ENCODE peak calls at places on chromosomes 16 and 17, in six cellular contexts. L, N, T, V, Q and J are unnamed samples.
A peak's percentile ranks its signal among the peaks of the same experiment; 100 is the strongest.

GRCh38 chr17:78862073-78863023 is 21.7 kb upstream of the USP36 start:
- DNase-seq in V (peak; percentile 91), Q (no peak), L (peak; percentile 75), N (peak; percentile 96), T (peak; percentile 70), J (no peak)

GRCh38 chr17:46202482-46202881 is 9.3 kb upstream of the KANSL1 start:
- DNase-seq in T (no peak), V (no peak), Q (no peak), L (no peak), N (no peak), J (no peak)

GRCh38 chr16:47687694-47688093 is 226.6 kb downstream of the PHKB start:
- DNase-seq in V (no peak), T (no peak), L (no peak), N (no peak), Q (no peak), J (no peak)

GRCh38 chr16:896261-897199 is 74.3 kb downstream of the LMF1 start:
- DNase-seq in V (no peak), L (no peak), Q (no peak), N (no peak), T (no peak), J (no peak)

GRCh38 chr16:4814542-4815173 is 12.2 kb upstream of the ROGDI start:
- DNase-seq in L (no peak), N (no peak), Q (no peak), T (no peak), V (no peak), J (no peak)

GRCh38 chr17:57370051-57370581 is 113.8 kb downstream of the MSI2 start:
- DNase-seq in T (no peak), N (no peak), Q (no peak), V (no peak), L (no peak), J (no peak)

GRCh38 chr17:81153340-81153803 is 11.9 kb upstream of the PVALEF start:
- DNase-seq in T (no peak), V (no peak), Q (peak; percentile 86), N (no peak), L (no peak), J (no peak)

GRCh38 chr16:8869212-8869987 is 594 bp upstream of the CARHSP1 start:
- DNase-seq in L (no peak), N (no peak), V (no peak), Q (no peak), T (no peak), J (no peak)

GRCh38 chr16:2196162-2196980 is at the start of gene CASKIN1:
- DNase-seq in Q (no peak), V (no peak), T (no peak), L (no peak), N (no peak), J (no peak)

GRCh38 chr16:85523602-85524364 is 89.3 kb upstream of the GSE1 start:
- DNase-seq in L (peak; percentile 70), T (peak; percentile 58), Q (no peak), V (peak; percentile 84), N (no peak), J (no peak)

GRCh38 chr17:10226930-10227695 is 28.7 kb upstream of the GAS7 start:
- DNase-seq in V (peak; percentile 41), L (peak; percentile 43), Q (peak; percentile 51), N (no peak), T (peak; percentile 58), J (peak; percentile 20)

GRCh38 chr16:84065536-84066132 is 23.0 kb upstream of the SLC38A8 start:
- DNase-seq in V (peak; percentile 75), Q (no peak), L (no peak), N (no peak), T (no peak), J (no peak)

GRCh38 chr16:31485571-31485970 is 2.6 kb downstream of the SLC5A2 start:
- DNase-seq in V (no peak), L (no peak), N (no peak), Q (no peak), T (no peak), J (no peak)

GRCh38 chr16:46768809-46769208 is 20.7 kb upstream of the MYLK3 start:
- DNase-seq in T (no peak), L (no peak), Q (no peak), N (no peak), V (no peak), J (no peak)

GRCh38 chr16:29806096-29806579 is at the start of gene MAZ:
- DNase-seq in L (no peak), V (no peak), N (no peak), T (no peak), Q (no peak), J (no peak)

GRCh38 chr17:15408803-15409202 is 58.6 kb downstream of the CDRT4 start:
- DNase-seq in Q (no peak), N (no peak), T (no peak), L (no peak), V (no peak), J (no peak)

GRCh38 chr16:20301840-20302239 is 25.5 kb downstream of the GP2 start:
- DNase-seq in V (no peak), N (no peak), Q (no peak), T (no peak), L (no peak), J (no peak)

DNA sequence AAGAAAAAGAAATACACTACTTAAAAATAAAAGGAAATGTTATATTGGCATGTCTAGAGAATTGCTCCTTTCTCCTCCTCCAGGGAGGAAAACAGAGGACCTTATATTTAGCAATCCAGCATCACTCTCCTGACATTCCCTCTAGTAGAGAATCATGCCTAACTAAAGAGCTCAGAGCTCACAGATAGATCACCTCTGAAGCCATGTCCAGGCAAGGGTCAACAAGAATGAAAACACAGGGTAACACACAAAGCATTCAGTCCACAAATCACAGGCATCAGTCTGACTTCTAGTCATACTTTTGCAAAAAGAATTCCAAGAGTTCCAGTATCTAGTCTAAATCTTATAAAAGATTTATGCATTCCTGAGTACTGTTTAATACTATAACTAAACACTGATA is 4.4 kb upstream of the HASPIN start:
- DNase-seq in Q (no peak), N (no peak), V (no peak), L (no peak), T (no peak), J (no peak)
- H3K27ac ChIP-seq in Q (no peak overlapping the region), N (no peak overlapping the region), V (no peak overlapping the region), L (no peak overlapping the region), T (no peak overlapping the region), J (no peak overlapping the region)

DNA sequence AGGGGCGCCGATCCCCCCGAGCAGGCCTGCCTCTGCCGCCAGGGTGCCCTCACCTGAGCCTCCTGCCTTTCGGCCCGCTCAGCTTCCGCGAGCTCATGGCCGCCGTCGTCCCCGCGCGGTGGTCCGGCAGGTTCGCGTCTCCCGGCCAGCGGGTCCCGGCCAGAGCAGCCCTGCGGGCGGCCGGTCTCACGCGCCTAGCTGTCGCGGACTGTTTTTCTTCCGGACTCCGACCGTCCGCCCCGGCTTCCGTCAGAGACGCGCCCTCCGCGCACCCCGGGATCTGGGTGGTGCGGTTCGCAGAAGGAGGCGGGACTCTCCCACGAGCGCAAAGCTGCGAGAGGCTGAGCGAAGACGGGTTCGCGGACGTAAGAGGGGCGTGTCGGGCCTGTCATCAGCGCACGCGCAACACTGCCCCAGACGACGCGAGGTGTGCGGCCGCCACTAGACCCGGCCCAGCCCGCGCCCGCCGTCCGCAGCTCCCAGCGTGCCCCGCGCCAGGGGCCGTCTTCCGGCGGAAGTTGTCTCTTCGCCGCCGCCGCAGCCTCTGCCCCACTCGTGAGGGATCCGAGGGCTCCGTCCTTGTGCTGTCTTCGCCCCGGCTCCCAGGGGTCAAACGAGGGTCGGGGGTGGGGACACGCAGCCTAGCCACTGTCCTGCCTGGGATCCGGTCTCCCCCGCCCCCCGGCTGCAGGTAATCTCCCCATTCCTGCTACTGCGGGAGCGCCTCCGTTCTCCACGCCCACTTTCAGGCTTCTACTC is at the start of gene INPP5K:
- DNase-seq in N (peak; percentile 98), V (peak; percentile 99), L (peak; percentile 98), Q (peak; percentile 98), T (peak; percentile 98), J (peak; percentile 97)
- TF ChIP-seq CTCF in N (no peak), V (peak; percentile 16), L (no peak), Q (no peak), T (no peak), J (no peak)

GRCh38 chr17:44385287-44386181 is 3.9 kb downstream of the ITGA2B start:
- DNase-seq in V (peak; percentile 92), Q (peak; percentile 61), T (peak; percentile 83), L (peak; percentile 78), N (peak; percentile 75), J (peak; percentile 85)

GRCh38 chr17:44386182-44386525 is 3.3 kb downstream of the ITGA2B start:
- DNase-seq in T (no peak), L (no peak), V (no peak), Q (no peak), N (no peak), J (no peak)

GRCh38 chr17:44384281-44384822 is 5.1 kb downstream of the ITGA2B start:
- DNase-seq in V (no peak), L (no peak), T (no peak), N (no peak), Q (no peak), J (no peak)

GRCh38 chr17:44383861-44384260 is 5.6 kb downstream of the ITGA2B start:
- DNase-seq in V (no peak), Q (no peak), L (no peak), N (no peak), T (no peak), J (no peak)

GRCh38 chr17:44384823-44385286 is 4.6 kb downstream of the ITGA2B start:
- DNase-seq in V (no peak), T (no peak), Q (no peak), N (no peak), L (no peak), J (no peak)
- H3K27me3 ChIP-seq in V (no peaks in the 10 kb centered on the region), T (peaks cover 41% of the 10 kb centered on the region), Q (no peaks in the 10 kb centered on the region), N (no peaks in the 10 kb centered on the region), L (no peaks in the 10 kb centered on the region), J (peaks cover 9% of the 10 kb centered on the region)

GRCh38 chr17:40607641-40608040 is 40.0 kb downstream of the SMARCE1 start:
- DNase-seq in L (peak; percentile 26), N (no peak), V (no peak), T (no peak), Q (no peak), J (peak; percentile 66)

GRCh38 chr17:40606548-40607353 is 40.9 kb downstream of the SMARCE1 start:
- DNase-seq in Q (no peak), L (peak; percentile 38), T (no peak), N (no peak), V (no peak), J (no peak)

GRCh38 chr17:40602445-40603443 is 37.5 kb upstream of the CCR7 start:
- DNase-seq in V (no peak), Q (no peak), L (no peak), N (no peak), T (no peak), J (peak; percentile 69)

GRCh38 chr17:40604327-40605080 is 39.2 kb upstream of the CCR7 start:
- DNase-seq in L (no peak), Q (no peak), N (no peak), V (no peak), T (no peak), J (no peak)

DNA sequence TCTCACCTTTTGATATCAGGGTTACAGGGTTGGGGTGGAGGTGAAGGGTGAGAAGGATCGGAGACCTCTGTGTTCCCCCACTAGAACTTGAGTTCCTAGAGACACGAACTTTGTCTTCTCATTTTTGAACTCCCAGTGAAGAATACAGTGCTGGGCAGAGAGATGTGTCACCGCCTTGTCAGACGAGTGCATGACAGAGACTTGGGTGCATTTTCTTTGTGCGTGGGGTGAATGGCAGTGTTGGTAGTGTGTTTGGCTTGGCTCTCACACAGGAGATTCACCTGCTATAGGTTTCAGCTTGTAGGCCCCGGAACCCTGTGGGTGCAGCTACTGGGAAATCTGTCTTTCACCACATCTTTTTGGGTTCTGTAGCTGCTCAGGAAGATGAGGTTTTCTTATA is 40.0 kb upstream of the CCR7 start:
- DNase-seq in N (no peak), L (no peak), Q (no peak), V (no peak), T (no peak), J (peak; percentile 74)
- H3K27ac ChIP-seq in N (no peak overlapping the region), L (no peak overlapping the region), Q (no peak overlapping the region), V (no peak overlapping the region), T (no peak overlapping the region), J (peak overlapping the region; percentile 99)